ENCODE peak calls at places on chromosomes 6 and 20, in six cellular contexts. I is fibroblast of pulmonary artery, B is GM10248, X is HFFc6, A is adrenal gland, C is ovary. Q is an unnamed sample.
A peak's percentile ranks its signal among the peaks of the same experiment; 100 is the strongest.

GRCh38 chr6:114649298-114649697 is 306.5 kb upstream of the HS3ST5 start:
- DNase-seq in I (no peak), B (no peak), X (no peak), A (no peak), C (no peak), Q (no peak)

GRCh38 chr6:62150048-62150663 is 135.9 kb downstream of the KHDRBS2 start:
- DNase-seq in I (peak; percentile 43), B (peak; percentile 16), X (peak; percentile 25), A (peak; percentile 41), C (no peak), Q (no peak)

GRCh38 chr6:136791296-136792065 is 796 bp downstream of the MAP3K5 start:
- DNase-seq in I (peak; percentile 59), B (peak; percentile 54), X (peak; percentile 23), A (peak; percentile 63), C (peak; percentile 73), Q (no peak)

GRCh38 chr6:36678488-36679042 is at the start of gene CDKN1A:
- DNase-seq in I (peak; percentile 96), B (peak; percentile 87), X (peak; percentile 92), A (peak; percentile 92), C (peak; percentile 95), Q (peak; percentile 87)

GRCh38 chr20:37686762-37687477 is 6.9 kb upstream of the CTNNBL1 start:
- DNase-seq in I (no peak), B (no peak), X (no peak), A (no peak), C (no peak), Q (no peak)

GRCh38 chr6:27468334-27468733 is 4.6 kb downstream of the ZNF184 start:
- DNase-seq in I (peak; percentile 29), B (no peak), X (no peak), A (no peak), C (no peak), Q (no peak)

GRCh38 chr6:107716688-107717089 is 107.4 kb downstream of the SCML4 start:
- DNase-seq in I (peak; percentile 27), B (peak; percentile 39), X (peak; percentile 16), A (no peak), C (no peak), Q (no peak)

GRCh38 chr20:17678886-17679285 is 3.2 kb downstream of the RRBP1 start:
- DNase-seq in I (no peak), B (no peak), X (no peak), A (no peak), C (no peak), Q (no peak)

DNA sequence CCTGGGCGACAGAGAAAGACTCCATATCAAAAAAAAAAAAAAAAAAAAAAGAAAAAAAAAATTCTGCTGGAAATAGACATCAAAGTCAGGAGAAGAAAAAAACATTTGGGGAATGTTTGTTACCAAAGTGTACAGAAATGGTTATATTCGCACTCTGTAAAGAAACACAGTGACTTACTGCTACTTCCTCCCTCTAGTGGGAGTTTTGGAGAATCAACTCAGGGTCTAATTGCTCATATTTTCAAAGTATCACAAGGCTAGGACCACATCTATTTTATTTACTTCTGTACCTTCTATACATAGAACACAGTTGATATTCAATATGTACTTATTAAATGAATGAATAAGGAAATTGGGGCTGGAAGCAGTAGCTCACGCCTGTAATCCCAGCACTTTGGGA is 24.4 kb downstream of the ARG1 start:
- DNase-seq in I (peak; percentile 5), B (no peak), X (no peak), A (no peak), C (no peak), Q (no peak)
- TF ChIP-seq CTCF in I (peak; percentile 37), B (peak; percentile 10), X (peak; percentile 55), A (peak; percentile 25), C (no peak), Q (peak; percentile 15)

GRCh38 chr6:157143171-157143884 is 180.0 kb downstream of the TMEM242 start:
- DNase-seq in I (peak; percentile 92), B (no peak), X (peak; percentile 20), A (no peak), C (no peak), Q (no peak)
- TF ChIP-seq CTCF in I (no peak), B (no peak), X (no peak), A (no peak), C (no peak), Q (no peak)

GRCh38 chr20:50221501-50222323 is 31.1 kb downstream of the CEBPB start:
- DNase-seq in I (peak; percentile 46), B (no peak), X (peak; percentile 23), A (peak; percentile 56), C (no peak), Q (no peak)
- TF ChIP-seq CTCF in I (no peak), B (no peak), X (no peak), A (no peak), C (no peak), Q (no peak)

GRCh38 chr6:116883005-116883404 is 6.0 kb downstream of the RFX6 start:
- DNase-seq in I (peak; percentile 2), B (no peak), X (no peak), A (peak; percentile 8), C (no peak), Q (no peak)

GRCh38 chr6:116877743-116878142 is 701 bp downstream of the RFX6 start:
- DNase-seq in I (no peak), B (no peak), X (no peak), A (no peak), C (no peak), Q (no peak)

GRCh38 chr6:116876635-116877611 is at the start of gene RFX6:
- DNase-seq in I (no peak), B (peak; percentile 14), X (no peak), A (no peak), C (no peak), Q (peak; percentile 21)

GRCh38 chr6:116884530-116884929 is 7.5 kb downstream of the RFX6 start:
- DNase-seq in I (no peak), B (no peak), X (no peak), A (no peak), C (no peak), Q (no peak)

DNA sequence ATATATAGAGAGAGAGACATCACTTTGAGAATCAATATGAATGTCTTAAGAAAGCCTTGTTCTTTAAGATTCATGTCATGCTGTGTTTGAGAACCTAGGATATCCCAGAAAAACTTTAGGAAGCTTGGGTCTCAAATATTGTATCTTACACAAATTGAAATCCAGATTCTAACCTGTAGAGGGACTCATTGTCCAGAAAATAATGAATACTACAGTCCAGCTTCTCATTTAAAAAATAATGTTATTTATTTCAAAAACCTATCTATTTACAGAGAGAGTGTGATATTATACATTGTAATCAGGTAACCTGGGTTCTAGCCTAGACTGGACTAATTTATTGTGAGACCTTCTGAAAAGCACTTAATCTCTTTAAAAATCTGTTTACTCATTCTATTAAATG is 4.2 kb downstream of the RFX6 start:
- DNase-seq in I (peak; percentile 3), B (no peak), X (no peak), A (no peak), C (no peak), Q (no peak)
- TF ChIP-seq CTCF in I (peak; percentile 6), B (no peak), X (peak; percentile 44), A (no peak), C (no peak), Q (peak; percentile 39)

DNA sequence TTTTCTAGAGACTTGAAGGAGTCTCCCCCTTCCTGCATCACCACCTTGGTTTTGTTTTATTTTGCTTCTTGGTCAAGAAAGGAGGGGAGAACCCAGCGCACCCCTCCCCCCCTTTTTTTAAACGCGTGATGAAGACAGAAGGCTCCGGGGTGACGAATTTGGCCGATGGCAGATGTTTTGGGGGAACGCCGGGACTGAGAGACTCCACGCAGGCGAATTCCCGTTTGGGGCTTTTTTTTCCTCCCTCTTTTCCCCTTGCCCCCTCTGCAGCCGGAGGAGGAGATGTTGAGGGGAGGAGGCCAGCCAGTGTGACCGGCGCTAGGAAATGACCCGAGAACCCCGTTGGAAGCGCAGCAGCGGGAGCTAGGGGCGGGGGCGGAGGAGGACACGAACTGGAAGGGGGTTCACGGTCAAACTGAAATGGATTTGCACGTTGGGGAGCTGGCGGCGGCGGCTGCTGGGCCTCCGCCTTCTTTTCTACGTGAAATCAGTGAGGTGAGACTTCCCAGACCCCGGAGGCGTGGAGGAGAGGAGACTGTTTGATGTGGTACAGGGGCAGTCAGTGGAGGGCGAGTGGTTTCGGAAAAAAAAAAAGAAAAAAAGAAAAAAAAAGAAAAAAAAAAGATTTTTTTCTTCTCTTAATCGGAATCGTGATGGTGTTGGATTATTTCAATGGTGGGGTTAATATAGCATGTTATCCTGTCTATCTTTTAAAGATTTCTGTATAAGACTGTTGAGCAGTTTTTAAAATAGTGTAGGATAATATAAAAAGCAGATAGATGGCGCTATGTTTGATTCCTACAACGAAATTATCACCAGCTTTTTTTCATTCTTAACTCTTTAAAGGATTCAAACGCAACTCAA is 3.1 kb downstream of the SOX4 start:
- DNase-seq in I (peak; percentile 66), B (peak; percentile 39), X (peak; percentile 50), A (peak; percentile 62), C (peak; percentile 82), Q (peak; percentile 56)
- TF ChIP-seq CTCF in I (peak; percentile 44), B (peak; percentile 49), X (peak; percentile 84), A (peak; percentile 49), C (peak; percentile 49), Q (peak; percentile 57)

DNA sequence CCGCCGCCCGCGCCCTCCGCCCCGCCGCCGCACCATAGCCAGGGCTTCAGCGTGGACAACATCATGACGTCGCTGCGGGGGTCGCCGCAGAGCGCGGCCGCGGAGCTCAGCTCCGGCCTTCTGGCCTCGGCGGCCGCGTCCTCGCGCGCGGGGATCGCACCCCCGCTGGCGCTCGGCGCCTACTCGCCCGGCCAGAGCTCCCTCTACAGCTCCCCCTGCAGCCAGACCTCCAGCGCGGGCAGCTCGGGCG is 1.5 kb downstream of the FOXC1 start:
- DNase-seq in I (peak; percentile 53), B (no peak), X (no peak), A (no peak), C (no peak), Q (no peak)
- TF ChIP-seq CTCF in I (peak; percentile 14), B (peak; percentile 9), X (no peak), A (no peak), C (no peak), Q (no peak)

GRCh38 chr6:11950109-11950508 is 62.0 kb upstream of the HIVEP1 start:
- DNase-seq in I (no peak), B (no peak), X (no peak), A (no peak), C (no peak), Q (no peak)

GRCh38 chr6:11943060-11943459 is 69.1 kb upstream of the HIVEP1 start:
- DNase-seq in I (no peak), B (no peak), X (no peak), A (no peak), C (no peak), Q (no peak)

GRCh38 chr6:11947569-11947968 is 64.5 kb upstream of the HIVEP1 start:
- DNase-seq in I (no peak), B (no peak), X (no peak), A (no peak), C (no peak), Q (no peak)

GRCh38 chr6:11944111-11944510 is 68.0 kb upstream of the HIVEP1 start:
- DNase-seq in I (no peak), B (no peak), X (no peak), A (no peak), C (no peak), Q (no peak)

DNA sequence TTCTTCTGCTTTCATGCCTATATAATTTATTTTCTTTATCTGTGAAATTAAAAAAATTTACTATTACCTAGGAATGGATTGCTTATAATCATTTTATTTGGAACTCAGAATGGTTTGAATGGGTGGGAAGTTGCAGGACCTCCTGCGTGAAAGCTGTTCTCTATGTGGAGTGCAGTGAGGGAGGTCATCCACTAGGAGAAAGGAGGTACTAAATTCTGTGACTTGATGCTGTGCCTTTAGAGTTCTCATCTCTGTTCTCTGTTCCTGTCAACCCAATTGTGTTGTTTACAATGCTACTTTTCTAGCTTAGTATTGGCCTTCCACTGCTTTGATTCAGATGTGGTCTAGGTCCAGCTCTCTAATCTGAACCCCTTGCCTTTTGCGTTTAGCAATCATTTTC is 65.0 kb upstream of the HIVEP1 start:
- DNase-seq in I (no peak), B (no peak), X (no peak), A (no peak), C (no peak), Q (no peak)
- TF ChIP-seq CTCF in I (peak; percentile 15), B (no peak), X (peak; percentile 31), A (no peak), C (no peak), Q (no peak)